ENCODE peak calls at places on chromosomes 12 and 14, in seven cellular contexts. G is CD4-positive, alpha-beta memory T cell; Q is A549; A is BJ; H is adipocyte; D is fibroblast of mammary gland; Y is aorta. C is an unnamed sample.

GRCh38 chr12:66008985-66009384 is 121.6 kb downstream of the LLPH start:
- DNase-seq in A (no peak), H (no peak), G (no peak), Q (no peak), Y (no peak), D (no peak), C (no peak)

GRCh38 chr12:122836027-122836921 is 1.0 kb downstream of the HIP1R start:
- DNase-seq in Y (peak), H (peak), Q (no peak), G (peak), D (peak), A (no peak), C (no peak)

GRCh38 chr14:45199246-45199645 is 53.8 kb downstream of the MIS18BP1 start:
- DNase-seq in G (no peak), D (peak), A (no peak), H (peak), Y (no peak), Q (no peak), C (no peak)

GRCh38 chr12:108849653-108850052 is 7.7 kb downstream of the SSH1 start:
- DNase-seq in G (no peak), Y (no peak), A (no peak), Q (peak), H (no peak), D (peak), C (no peak)

GRCh38 chr12:67141405-67142018 is 127.6 kb upstream of the CAND1 start:
- DNase-seq in G (no peak), Y (no peak), A (no peak), D (no peak), H (no peak), Q (no peak), C (no peak)

GRCh38 chr14:70027785-70028428 is 148.7 kb downstream of the SMOC1 start:
- DNase-seq in G (no peak), D (peak), Q (peak), Y (peak), H (peak), A (no peak), C (no peak)

GRCh38 chr12:93748672-93749403 is 71.7 kb downstream of the CRADD start:
- DNase-seq in Q (no peak), D (no peak), Y (no peak), G (no peak), H (no peak), A (no peak), C (no peak)

GRCh38 chr14:94598816-94599655 is 13.2 kb upstream of the SERPINA3 start:
- DNase-seq in H (peak), A (peak), D (peak), G (no peak), Y (peak), Q (peak), C (peak)

GRCh38 chr14:24279301-24280186 is 8.1 kb upstream of the RABGGTA start:
- DNase-seq in G (peak), Q (peak), H (no peak), A (no peak), Y (no peak), D (peak), C (no peak)

GRCh38 chr12:9869307-9870161 is at the start of gene CLEC2B:
- DNase-seq in Y (no peak), A (peak), D (peak), H (peak), G (peak), Q (peak), C (peak)

GRCh38 chr12:90024261-90024660 is 315.6 kb upstream of the ATP2B1 start:
- DNase-seq in Y (no peak), D (no peak), H (peak), Q (peak), A (peak), G (no peak), C (no peak)

GRCh38 chr12:843609-844008 is 91.2 kb downstream of the WNK1 start:
- DNase-seq in Q (no peak), H (peak), Y (no peak), G (no peak), D (peak), A (no peak), C (peak)

GRCh38 chr14:89126461-89126860 is 290.6 kb downstream of the FOXN3 start:
- DNase-seq in Y (no peak), A (no peak), Q (no peak), H (no peak), G (no peak), D (no peak), C (no peak)

GRCh38 chr12:9760699-9761406 is at the start of gene CD69:
- DNase-seq in Q (no peak), D (no peak), H (no peak), Y (no peak), G (peak), A (no peak), C (no peak)

GRCh38 chr12:62625238-62625637 is 158.6 kb downstream of the MON2 start:
- DNase-seq in Y (no peak), Q (no peak), D (peak), H (peak), G (no peak), A (no peak), C (no peak)

GRCh38 chr12:31362759-31363415 is 36.9 kb upstream of the SINHCAF start:
- DNase-seq in D (no peak), A (no peak), G (no peak), Y (no peak), Q (peak), H (no peak), C (no peak)

GRCh38 chr12:68462799-68463198 is 130.6 kb upstream of the MDM1 start:
- DNase-seq in Y (no peak), H (no peak), A (no peak), D (no peak), Q (no peak), G (no peak), C (no peak)

GRCh38 chr12:106901276-106901675 is 54.4 kb upstream of the TMEM263 start:
- DNase-seq in Q (no peak), G (no peak), Y (no peak), D (peak), A (no peak), H (no peak), C (no peak)

GRCh38 chr14:29896354-29896768 is 31.3 kb downstream of the PRKD1 start:
- DNase-seq in H (no peak), A (no peak), G (no peak), Q (peak), Y (no peak), D (no peak), C (no peak)

GRCh38 chr12:49553512-49554088 is 14.3 kb downstream of the MCRS1 start:
- DNase-seq in Q (peak), D (peak), Y (no peak), A (no peak), G (no peak), H (no peak), C (no peak)

GRCh38 chr12:47881826-47882427 is 22.9 kb downstream of the VDR start:
- DNase-seq in G (no peak), Q (peak), A (peak), Y (no peak), D (peak), H (peak), C (peak)

GRCh38 chr12:96054262-96054645 is 18.9 kb upstream of the LTA4H start:
- DNase-seq in G (no peak), H (no peak), Y (no peak), Q (no peak), A (no peak), D (no peak), C (no peak)

GRCh38 chr12:117522559-117522958 is 161.1 kb upstream of the NOS1 start:
- DNase-seq in A (no peak), D (peak), Y (no peak), Q (no peak), H (no peak), G (no peak), C (no peak)

GRCh38 chr12:114691810-114692557 is 8.0 kb upstream of the TBX3 start:
- DNase-seq in Y (no peak), G (no peak), Q (no peak), H (no peak), D (no peak), A (no peak), C (no peak)
- H3K4me3 ChIP-seq in Y (no peak), G (no peak), Q (no peak), H (peak), D (peak), A (peak), C (peak)

GRCh38 chr14:74347795-74348100 is 523 bp upstream of the VRTN start:
- DNase-seq in D (no peak), Y (no peak), Q (no peak), A (no peak), H (no peak), G (no peak), C (no peak)
- H3K4me3 ChIP-seq in D (no peak), Y (no peak), Q (no peak), A (no peak), H (no peak), G (no peak), C (no peak)

GRCh38 chr12:27821259-27821973 is 41.4 kb upstream of the MANSC4 start:
- DNase-seq in Q (peak), G (no peak), Y (no peak), A (peak), H (peak), D (peak), C (peak)
- H3K4me3 ChIP-seq in Q (no peak), G (peak), Y (no peak), A (no peak), H (no peak), D (no peak), C (no peak)

DNA sequence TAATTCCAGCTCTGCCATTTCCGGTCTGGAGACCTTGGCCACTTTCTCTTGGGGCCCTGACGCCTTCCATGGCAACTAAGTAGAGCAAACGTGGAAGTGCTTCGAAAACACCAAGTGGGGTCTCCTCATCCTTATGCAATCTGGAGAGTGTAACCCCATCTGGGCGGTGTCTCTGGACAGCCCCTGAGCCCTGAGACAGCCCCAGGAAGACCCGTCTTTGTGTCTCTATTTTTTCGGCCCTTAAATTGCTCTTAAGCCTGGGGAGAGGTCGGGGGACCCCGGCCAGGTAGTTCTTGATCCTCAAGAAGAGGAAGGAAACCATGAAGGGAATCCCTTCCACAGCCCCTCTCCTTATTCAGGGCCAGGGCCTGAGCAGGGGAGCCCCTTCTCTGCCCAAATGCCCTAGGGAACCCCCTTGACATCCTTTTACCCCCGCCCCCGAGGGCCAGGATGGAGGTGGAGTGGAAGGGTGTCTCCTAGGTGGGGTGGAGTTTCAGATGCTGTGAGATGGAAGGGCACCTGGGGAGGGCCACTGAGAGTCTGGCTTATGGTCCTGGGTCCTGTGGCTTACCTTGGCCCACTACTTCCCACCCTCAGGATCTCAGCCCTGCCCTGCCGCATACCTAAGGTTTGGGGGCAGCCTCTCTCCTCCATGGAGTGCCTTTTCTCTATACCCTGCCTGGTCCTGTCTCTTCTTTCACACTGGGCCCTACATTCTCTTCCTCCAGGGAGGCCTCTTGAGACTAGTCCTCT is 17.6 kb upstream of the NR4A1 start:
- DNase-seq in A (no peak), D (no peak), Y (peak), G (no peak), H (no peak), Q (no peak), C (no peak)
- H3K4me3 ChIP-seq in A (peak), D (peak), Y (peak), G (peak), H (peak), Q (peak), C (peak)

GRCh38 chr12:11568762-11569478 is 80.6 kb upstream of the ETV6 start:
- DNase-seq in Y (no peak), A (no peak), Q (no peak), G (no peak), D (no peak), H (no peak), C (no peak)
- H3K4me3 ChIP-seq in Y (no peak), A (no peak), Q (no peak), G (no peak), D (no peak), H (no peak), C (no peak)

DNA sequence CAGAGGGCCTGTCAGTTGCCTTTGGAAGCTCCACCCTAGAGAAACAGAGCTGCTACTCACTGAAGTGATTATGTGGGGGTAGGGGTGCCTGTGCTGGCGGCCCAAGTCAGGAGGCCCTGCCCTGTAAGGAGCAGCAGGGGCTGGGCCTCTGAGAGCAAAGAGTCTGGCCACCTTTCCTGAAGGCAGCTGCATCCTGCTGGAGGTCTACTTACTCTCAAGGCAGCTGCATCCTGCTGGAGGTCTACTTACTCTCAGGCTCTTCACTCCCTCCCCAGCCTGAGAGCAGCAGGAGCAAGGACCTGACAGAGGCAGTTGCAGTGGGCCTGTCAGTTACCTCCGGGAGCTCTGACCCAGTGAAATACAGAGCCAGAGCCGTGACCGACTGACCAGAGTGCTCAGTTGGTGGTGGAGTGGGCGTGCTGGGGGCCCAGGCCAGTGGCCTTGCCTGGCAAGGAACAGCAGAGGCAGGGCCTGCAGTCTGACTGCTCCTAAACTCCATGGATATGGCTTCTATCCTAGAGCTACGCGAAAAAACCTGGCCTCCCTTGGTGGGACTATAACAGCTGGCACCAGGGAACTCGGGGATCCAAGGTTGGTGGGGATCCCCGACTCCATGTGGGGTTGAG is 32.3 kb downstream of the RAD51B start:
- DNase-seq in G (no peak), Q (no peak), Y (no peak), A (no peak), D (no peak), H (no peak), C (no peak)
- H3K4me3 ChIP-seq in G (no peak), Q (no peak), Y (no peak), A (no peak), D (no peak), H (no peak), C (no peak)